ENCODE peak calls at places on chromosomes 13 and 19, in four cellular contexts. L is CD8-positive, alpha-beta T cell; Z is cardiac muscle cell; X is uterus. B is an unnamed sample.
A peak's percentile ranks its signal among the peaks of the same experiment; 100 is the strongest.

GRCh38 chr19:48905664-48906063 is 5.6 kb downstream of the NUCB1 start:
- DNase-seq in L (no peak), Z (no peak), X (no peak), B (no peak)

GRCh38 chr13:102440259-102440936 is 38.5 kb upstream of the FGF14 start:
- DNase-seq in L (no peak), Z (no peak), X (no peak), B (no peak)

GRCh38 chr19:52600639-52601024 is 30.5 kb downstream of the ZNF701 start:
- DNase-seq in L (peak; percentile 5), Z (no peak), X (no peak), B (peak; percentile 62)

GRCh38 chr19:16366433-16367268 is 42.0 kb downstream of the KLF2 start:
- DNase-seq in L (peak; percentile 53), Z (no peak), X (no peak), B (peak; percentile 48)

GRCh38 chr19:29528350-29528945 is 2.7 kb downstream of the VSTM2B start:
- DNase-seq in L (peak; percentile 46), Z (peak; percentile 74), X (peak; percentile 59), B (peak; percentile 66)

GRCh38 chr13:35978607-35979316 is 152.4 kb downstream of the DCLK1 start:
- DNase-seq in L (no peak), Z (peak; percentile 86), X (peak; percentile 31), B (no peak)

GRCh38 chr19:2686347-2686746 is 16.1 kb downstream of the GNG7 start:
- DNase-seq in L (no peak), Z (no peak), X (no peak), B (no peak)

GRCh38 chr19:19540707-19541515 is 2.8 kb downstream of the CILP2 start:
- DNase-seq in L (peak; percentile 76), Z (peak; percentile 35), X (no peak), B (no peak)

GRCh38 chr19:49554701-49555181 is 25.6 kb downstream of the NOSIP start:
- DNase-seq in L (peak; percentile 42), Z (peak; percentile 19), X (no peak), B (no peak)

GRCh38 chr13:97276862-97277269 is 54.7 kb downstream of the MBNL2 start:
- DNase-seq in L (no peak), Z (no peak), X (no peak), B (no peak)

GRCh38 chr13:97275265-97275664 is 53.1 kb downstream of the MBNL2 start:
- DNase-seq in L (no peak), Z (peak; percentile 93), X (no peak), B (no peak)

GRCh38 chr13:97275775-97276501 is 53.8 kb downstream of the MBNL2 start:
- DNase-seq in L (no peak), Z (no peak), X (no peak), B (no peak)

GRCh38 chr13:97273341-97273831 is 51.3 kb downstream of the MBNL2 start:
- DNase-seq in L (no peak), Z (no peak), X (no peak), B (no peak)

DNA sequence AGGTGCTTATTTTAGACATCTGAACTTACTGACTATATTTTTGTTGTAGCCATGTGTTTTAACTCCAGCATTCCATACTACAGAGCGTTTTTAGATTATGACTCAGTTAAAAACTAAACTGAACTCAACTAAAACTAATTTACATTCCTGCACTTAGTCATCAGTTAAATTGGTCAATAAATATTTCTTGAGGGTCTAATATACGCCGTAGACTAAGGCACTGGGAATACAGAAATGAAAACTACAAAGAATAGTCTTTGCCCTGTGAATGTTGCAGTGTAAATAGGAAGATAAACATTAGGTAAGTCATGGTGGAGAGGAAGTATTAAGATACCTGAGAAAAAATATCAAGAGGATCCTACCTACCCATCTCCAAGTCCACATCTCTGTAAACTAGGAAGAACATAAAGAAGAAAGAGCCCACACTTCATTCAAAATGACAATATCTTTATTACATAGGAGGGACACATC is 52.7 kb downstream of the MBNL2 start:
- DNase-seq in L (no peak), Z (peak; percentile 70), X (no peak), B (no peak)
- H3K4me1 ChIP-seq in L (no peaks in the 10 kb centered on the region), Z (no peaks in the 10 kb centered on the region), X (peaks cover 4% of the 10 kb centered on the region), B (peaks cover 88% of the 10 kb centered on the region)

DNA sequence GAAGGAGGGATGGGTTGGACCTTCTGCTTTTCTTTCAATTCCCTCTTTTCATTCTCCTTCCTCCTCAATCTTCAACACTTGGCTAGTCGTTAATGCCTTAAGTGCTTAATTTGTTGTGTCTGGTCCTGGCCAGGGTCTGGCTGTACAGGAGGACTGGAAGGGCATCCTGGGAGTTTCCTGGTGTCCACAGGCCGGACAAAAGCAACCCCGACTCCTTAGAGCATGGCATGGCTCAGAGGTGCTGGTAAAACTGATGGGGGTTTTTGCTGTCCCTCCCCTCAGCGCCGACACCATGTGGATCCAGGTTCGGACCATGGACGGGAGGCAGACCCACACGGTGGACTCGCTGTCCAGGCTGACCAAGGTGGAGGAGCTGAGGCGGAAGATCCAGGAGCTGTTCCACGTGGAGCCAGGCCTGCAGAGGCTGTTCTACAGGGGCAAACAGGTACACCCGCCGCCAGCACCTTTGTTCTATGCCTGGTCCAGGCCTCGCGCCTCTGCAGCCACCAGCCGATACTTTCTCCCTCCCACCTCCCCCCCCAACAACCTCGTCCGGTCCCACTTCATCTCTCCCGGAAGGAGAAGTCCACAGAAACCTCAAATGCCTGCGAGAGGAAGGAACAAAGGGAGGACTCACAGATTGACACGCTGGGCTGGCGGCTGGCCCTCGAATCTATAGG is 1.4 kb downstream of the UHRF1 start:
- DNase-seq in L (no peak), Z (peak; percentile 75), X (no peak), B (no peak)
- H3K4me1 ChIP-seq in L (peaks cover 57% of the 10 kb centered on the region), Z (peaks cover 3% of the 10 kb centered on the region), X (peaks cover 23% of the 10 kb centered on the region), B (peaks cover 28% of the 10 kb centered on the region)

DNA sequence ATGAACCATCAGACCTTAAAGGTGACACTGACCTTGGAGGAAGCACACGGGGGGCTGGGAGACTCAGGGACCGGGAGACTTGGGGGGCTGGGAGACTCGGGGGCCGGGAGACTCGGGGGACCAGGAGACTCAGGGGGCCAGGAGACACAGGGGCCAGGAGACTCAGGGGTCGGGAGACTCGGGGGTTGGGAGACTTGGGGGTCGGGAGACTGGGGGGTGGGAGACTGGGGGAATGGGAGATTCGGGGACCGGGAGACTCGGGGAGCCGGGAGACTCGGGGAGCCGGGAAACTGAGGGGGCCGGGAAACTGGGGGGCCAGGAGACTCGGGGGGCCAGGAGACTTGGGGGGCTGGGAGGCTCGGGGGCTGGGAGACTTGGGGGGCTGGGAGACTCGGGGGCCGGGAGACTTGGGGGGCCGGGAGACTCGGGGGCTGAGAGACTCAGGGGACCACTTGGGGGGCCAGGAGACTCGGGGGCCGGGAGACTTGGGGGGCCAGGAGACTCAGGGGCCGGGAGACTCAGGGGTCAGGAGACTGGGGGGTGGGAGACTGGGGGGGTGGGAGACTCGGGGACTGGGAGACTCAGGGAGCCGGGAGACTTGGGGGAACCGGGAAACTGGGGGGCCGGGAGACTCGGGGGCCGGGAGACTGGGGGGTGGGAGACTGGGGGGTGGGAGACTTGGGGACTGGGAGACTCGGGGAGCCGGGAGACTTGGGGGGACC is 62.9 kb downstream of the RASA3 start:
- DNase-seq in L (no peak), Z (no peak), X (no peak), B (peak; percentile 62)
- H3K4me1 ChIP-seq in L (peaks cover 47% of the 10 kb centered on the region), Z (peaks cover 16% of the 10 kb centered on the region), X (peaks cover 18% of the 10 kb centered on the region), B (peaks cover 44% of the 10 kb centered on the region)

GRCh38 chr13:59415498-59415897 is 748.2 kb downstream of the DIAPH3 start:
- DNase-seq in L (no peak), Z (no peak), X (no peak), B (no peak)
- H3K4me1 ChIP-seq in L (no peaks in the 10 kb centered on the region), Z (peaks cover 32% of the 10 kb centered on the region), X (no peaks in the 10 kb centered on the region), B (no peaks in the 10 kb centered on the region)

B was measured in sigmoid colon.